ENCODE peak calls at places on chromosomes 12 and 14, in six cellular contexts. One of them, this sample, is unnamed.

GRCh38 chr14:79285263-79285662 is 926.0 kb downstream of the DIO2 start:
- DNase-seq in iPS-NIHi11: no peak
- DNase-seq in Kasumi-1: no peak
- DNase-seq in H7: no peak
- DNase-seq in RCC 7860: no peak
- DNase-seq in CD8-positive, alpha-beta memory T cell: no peak
- DNase-seq in this sample: no peak

GRCh38 chr12:11534064-11534463 is 115.4 kb upstream of the ETV6 start:
- DNase-seq in iPS-NIHi11: no peak
- DNase-seq in Kasumi-1: no peak
- DNase-seq in H7: no peak
- DNase-seq in RCC 7860: no peak
- DNase-seq in CD8-positive, alpha-beta memory T cell: no peak
- DNase-seq in this sample: no peak

GRCh38 chr12:6925239-6925542 is 2.6 kb upstream of the ATN1 start:
- DNase-seq in iPS-NIHi11: no peak
- DNase-seq in Kasumi-1: no peak
- DNase-seq in H7: no peak
- DNase-seq in RCC 7860: no peak
- DNase-seq in CD8-positive, alpha-beta memory T cell: no peak
- DNase-seq in this sample: no peak

GRCh38 chr14:100737526-100737925 is 10.8 kb downstream of the DLK1 start:
- DNase-seq in iPS-NIHi11: no peak
- DNase-seq in Kasumi-1: no peak
- DNase-seq in H7: peak
- DNase-seq in RCC 7860: no peak
- DNase-seq in CD8-positive, alpha-beta memory T cell: no peak
- DNase-seq in this sample: no peak

GRCh38 chr14:54652188-54652889 is 85.4 kb downstream of the SAMD4A start:
- DNase-seq in iPS-NIHi11: peak
- DNase-seq in Kasumi-1: no peak
- DNase-seq in H7: peak
- DNase-seq in RCC 7860: peak
- DNase-seq in CD8-positive, alpha-beta memory T cell: no peak
- DNase-seq in this sample: peak

GRCh38 chr12:107512391-107512790 is 173.2 kb upstream of the PWP1 start:
- DNase-seq in iPS-NIHi11: no peak
- DNase-seq in Kasumi-1: no peak
- DNase-seq in H7: no peak
- DNase-seq in RCC 7860: no peak
- DNase-seq in CD8-positive, alpha-beta memory T cell: no peak
- DNase-seq in this sample: no peak

GRCh38 chr12:114975974-114976310 is 292.0 kb upstream of the TBX3 start:
- DNase-seq in iPS-NIHi11: no peak
- DNase-seq in Kasumi-1: no peak
- DNase-seq in H7: no peak
- DNase-seq in RCC 7860: no peak
- DNase-seq in CD8-positive, alpha-beta memory T cell: no peak
- DNase-seq in this sample: no peak

GRCh38 chr12:56449622-56449984 is 377 bp upstream of the TIMELESS start:
- DNase-seq in iPS-NIHi11: no peak
- DNase-seq in Kasumi-1: no peak
- DNase-seq in H7: no peak
- DNase-seq in RCC 7860: no peak
- DNase-seq in CD8-positive, alpha-beta memory T cell: no peak
- DNase-seq in this sample: no peak

GRCh38 chr14:92595267-92595666 is 81.7 kb downstream of the RIN3 start:
- DNase-seq in iPS-NIHi11: no peak
- DNase-seq in Kasumi-1: no peak
- DNase-seq in H7: no peak
- DNase-seq in RCC 7860: no peak
- DNase-seq in CD8-positive, alpha-beta memory T cell: no peak
- DNase-seq in this sample: no peak

GRCh38 chr12:22447223-22447622 is 97.1 kb downstream of the C2CD5 start:
- DNase-seq in iPS-NIHi11: no peak
- DNase-seq in Kasumi-1: no peak
- DNase-seq in H7: no peak
- DNase-seq in RCC 7860: no peak
- DNase-seq in CD8-positive, alpha-beta memory T cell: no peak
- DNase-seq in this sample: no peak

GRCh38 chr14:99133563-99134332 is 138.2 kb downstream of the BCL11B start:
- DNase-seq in iPS-NIHi11: no peak
- DNase-seq in Kasumi-1: no peak
- DNase-seq in H7: peak
- DNase-seq in RCC 7860: no peak
- DNase-seq in CD8-positive, alpha-beta memory T cell: no peak
- DNase-seq in this sample: no peak

GRCh38 chr12:6696690-6697583 is 3.7 kb downstream of the PIANP start:
- DNase-seq in iPS-NIHi11: no peak
- DNase-seq in Kasumi-1: no peak
- DNase-seq in H7: no peak
- DNase-seq in RCC 7860: no peak
- DNase-seq in CD8-positive, alpha-beta memory T cell: no peak
- DNase-seq in this sample: no peak

GRCh38 chr12:25924535-25925001 is 33.9 kb upstream of the RASSF8 start:
- DNase-seq in iPS-NIHi11: no peak
- DNase-seq in Kasumi-1: no peak
- DNase-seq in H7: no peak
- DNase-seq in RCC 7860: no peak
- DNase-seq in CD8-positive, alpha-beta memory T cell: no peak
- DNase-seq in this sample: no peak

GRCh38 chr12:45130881-45131281 is 80.0 kb upstream of the DBX2 start:
- DNase-seq in iPS-NIHi11: peak
- DNase-seq in Kasumi-1: peak
- DNase-seq in H7: peak
- DNase-seq in RCC 7860: no peak
- DNase-seq in CD8-positive, alpha-beta memory T cell: no peak
- DNase-seq in this sample: peak

GRCh38 chr12:110934093-110934852 is 13.9 kb upstream of the MYL2 start:
- DNase-seq in iPS-NIHi11: peak
- DNase-seq in Kasumi-1: no peak
- DNase-seq in H7: peak
- DNase-seq in RCC 7860: no peak
- DNase-seq in CD8-positive, alpha-beta memory T cell: no peak
- DNase-seq in this sample: no peak

GRCh38 chr12:93563807-93564538 is 8.5 kb upstream of the SOCS2 start:
- DNase-seq in iPS-NIHi11: no peak
- DNase-seq in Kasumi-1: peak
- DNase-seq in H7: peak
- DNase-seq in RCC 7860: peak
- DNase-seq in CD8-positive, alpha-beta memory T cell: no peak
- DNase-seq in this sample: peak

GRCh38 chr14:49621114-49621881 is 699 bp downstream of the MGAT2 start:
- DNase-seq in iPS-NIHi11: no peak
- DNase-seq in Kasumi-1: peak
- DNase-seq in H7: peak
- DNase-seq in RCC 7860: no peak
- DNase-seq in CD8-positive, alpha-beta memory T cell: peak
- DNase-seq in this sample: no peak

GRCh38 chr12:98373019-98373554 is 142.3 kb upstream of the TMPO start:
- DNase-seq in iPS-NIHi11: peak
- DNase-seq in Kasumi-1: peak
- DNase-seq in H7: peak
- DNase-seq in RCC 7860: peak
- DNase-seq in CD8-positive, alpha-beta memory T cell: no peak
- DNase-seq in this sample: no peak

GRCh38 chr12:106139422-106140141 is 828 bp upstream of the NUAK1 start:
- DNase-seq in iPS-NIHi11: peak
- DNase-seq in Kasumi-1: no peak
- DNase-seq in H7: peak
- DNase-seq in RCC 7860: peak
- DNase-seq in CD8-positive, alpha-beta memory T cell: no peak
- DNase-seq in this sample: no peak

GRCh38 chr14:35403085-35403396 is 1.5 kb downstream of the NFKBIA start:
- DNase-seq in iPS-NIHi11: no peak
- DNase-seq in Kasumi-1: no peak
- DNase-seq in H7: no peak
- DNase-seq in RCC 7860: no peak
- DNase-seq in CD8-positive, alpha-beta memory T cell: no peak
- DNase-seq in this sample: no peak

GRCh38 chr12:69007166-69007857 is 74.3 kb upstream of the CPM start:
- DNase-seq in iPS-NIHi11: peak
- DNase-seq in Kasumi-1: peak
- DNase-seq in H7: peak
- DNase-seq in RCC 7860: no peak
- DNase-seq in CD8-positive, alpha-beta memory T cell: no peak
- DNase-seq in this sample: no peak

GRCh38 chr12:130562711-130563110 is 153.4 kb downstream of the RIMBP2 start:
- DNase-seq in iPS-NIHi11: no peak
- DNase-seq in Kasumi-1: no peak
- DNase-seq in H7: no peak
- DNase-seq in RCC 7860: no peak
- DNase-seq in CD8-positive, alpha-beta memory T cell: no peak
- DNase-seq in this sample: no peak

GRCh38 chr12:119615518-119616475 is 22.2 kb downstream of the TMEM233 start:
- DNase-seq in iPS-NIHi11: no peak
- DNase-seq in Kasumi-1: no peak
- DNase-seq in H7: no peak
- DNase-seq in RCC 7860: no peak
- DNase-seq in CD8-positive, alpha-beta memory T cell: no peak
- DNase-seq in this sample: no peak

GRCh38 chr12:130013771-130014484 is 110.1 kb upstream of the TMEM132D start:
- DNase-seq in iPS-NIHi11: peak
- DNase-seq in Kasumi-1: peak
- DNase-seq in H7: peak
- DNase-seq in RCC 7860: peak
- DNase-seq in CD8-positive, alpha-beta memory T cell: no peak
- DNase-seq in this sample: no peak

GRCh38 chr12:2456813-2457186 is 338.0 kb upstream of the FKBP4 start:
- DNase-seq in iPS-NIHi11: no peak
- DNase-seq in Kasumi-1: no peak
- DNase-seq in H7: no peak
- DNase-seq in RCC 7860: no peak
- DNase-seq in CD8-positive, alpha-beta memory T cell: no peak
- DNase-seq in this sample: no peak

GRCh38 chr14:69268223-69268622 is 8.3 kb downstream of the GALNT16 start:
- DNase-seq in iPS-NIHi11: no peak
- DNase-seq in Kasumi-1: no peak
- DNase-seq in H7: no peak
- DNase-seq in RCC 7860: no peak
- DNase-seq in CD8-positive, alpha-beta memory T cell: no peak
- DNase-seq in this sample: no peak

GRCh38 chr14:71403673-71404072 is 496.4 kb downstream of the PCNX1 start:
- DNase-seq in iPS-NIHi11: no peak
- DNase-seq in Kasumi-1: peak
- DNase-seq in H7: no peak
- DNase-seq in RCC 7860: no peak
- DNase-seq in CD8-positive, alpha-beta memory T cell: peak
- DNase-seq in this sample: no peak

GRCh38 chr12:62783881-62784280 is 151.1 kb downstream of the PPM1H start:
- DNase-seq in iPS-NIHi11: no peak
- DNase-seq in Kasumi-1: no peak
- DNase-seq in H7: no peak
- DNase-seq in RCC 7860: no peak
- DNase-seq in CD8-positive, alpha-beta memory T cell: no peak
- DNase-seq in this sample: no peak

GRCh38 chr14:89543420-89543790 is 126.4 kb upstream of the FOXN3 start:
- DNase-seq in iPS-NIHi11: no peak
- DNase-seq in Kasumi-1: no peak
- DNase-seq in H7: no peak
- DNase-seq in RCC 7860: no peak
- DNase-seq in CD8-positive, alpha-beta memory T cell: no peak
- DNase-seq in this sample: no peak

GRCh38 chr14:104817930-104818713 is 17.2 kb downstream of the ZBTB42 start:
- DNase-seq in iPS-NIHi11: no peak
- DNase-seq in Kasumi-1: no peak
- DNase-seq in H7: no peak
- DNase-seq in RCC 7860: no peak
- DNase-seq in CD8-positive, alpha-beta memory T cell: no peak
- DNase-seq in this sample: no peak

GRCh38 chr12:3670083-3670620 is 82.8 kb downstream of the CRACR2A start:
- DNase-seq in iPS-NIHi11: no peak
- DNase-seq in Kasumi-1: no peak
- DNase-seq in H7: no peak
- DNase-seq in RCC 7860: no peak
- DNase-seq in CD8-positive, alpha-beta memory T cell: no peak
- DNase-seq in this sample: no peak

GRCh38 chr14:103186894-103187586 is 63.8 kb downstream of the TNFAIP2 start:
- DNase-seq in iPS-NIHi11: peak
- DNase-seq in Kasumi-1: no peak
- DNase-seq in H7: peak
- DNase-seq in RCC 7860: no peak
- DNase-seq in CD8-positive, alpha-beta memory T cell: no peak
- DNase-seq in this sample: no peak

GRCh38 chr12:12992418-12993175 is 7.5 kb downstream of the HEBP1 start:
- DNase-seq in iPS-NIHi11: no peak
- DNase-seq in Kasumi-1: peak
- DNase-seq in H7: no peak
- DNase-seq in RCC 7860: peak
- DNase-seq in CD8-positive, alpha-beta memory T cell: no peak
- DNase-seq in this sample: peak

GRCh38 chr12:128844031-128844635 is 9.1 kb upstream of the GLT1D1 start:
- DNase-seq in iPS-NIHi11: peak
- DNase-seq in Kasumi-1: peak
- DNase-seq in H7: peak
- DNase-seq in RCC 7860: no peak
- DNase-seq in CD8-positive, alpha-beta memory T cell: no peak
- DNase-seq in this sample: no peak

GRCh38 chr12:14952295-14952995 is 9.0 kb downstream of the ARHGDIB start:
- DNase-seq in iPS-NIHi11: no peak
- DNase-seq in Kasumi-1: peak
- DNase-seq in H7: no peak
- DNase-seq in RCC 7860: peak
- DNase-seq in CD8-positive, alpha-beta memory T cell: peak
- DNase-seq in this sample: peak

GRCh38 chr12:119176267-119177055 is 2.3 kb upstream of the HSPB8 start:
- DNase-seq in iPS-NIHi11: peak
- DNase-seq in Kasumi-1: no peak
- DNase-seq in H7: no peak
- DNase-seq in RCC 7860: peak
- DNase-seq in CD8-positive, alpha-beta memory T cell: no peak
- DNase-seq in this sample: no peak

This sample was measured in epithelial cell of proximal tubule.